ENCODE peak calls at places on chromosomes 11 and 22, in seven cellular contexts. N is tibial nerve, B is suprapubic skin, A is transverse colon, H is A549, O is stomach, C is ovary. L is an unnamed sample.

GRCh38 chr22:48960981-48961655 is 866.6 kb downstream of the BRD1 start:
- DNase-seq in N (no peak), B (no peak), A (peak), H (no peak), O (peak), C (no peak), L (peak)

GRCh38 chr22:44413211-44413610 is 84.8 kb downstream of the RTL6 start:
- DNase-seq in N (no peak), B (no peak), A (no peak), H (no peak), O (no peak), C (no peak), L (no peak)

GRCh38 chr11:116890193-116890592 is 52.8 kb upstream of the APOA1 start:
- DNase-seq in N (no peak), B (no peak), A (no peak), H (no peak), O (no peak), C (no peak), L (no peak)

GRCh38 chr11:116641561-116642045 is 131.2 kb downstream of the BUD13 start:
- DNase-seq in N (no peak), B (no peak), A (peak), H (peak), O (peak), C (no peak), L (peak)

GRCh38 chr11:37511425-37511933 is 913.4 kb upstream of the RAG2 start:
- DNase-seq in N (no peak), B (no peak), A (no peak), H (no peak), O (no peak), C (no peak), L (no peak)

GRCh38 chr11:11580831-11581492 is 40.8 kb downstream of the GALNT18 start:
- DNase-seq in N (no peak), B (no peak), A (no peak), H (no peak), O (no peak), C (no peak), L (no peak)

GRCh38 chr11:34492806-34493414 is 20.7 kb downstream of the ELF5 start:
- DNase-seq in N (peak), B (no peak), A (peak), H (peak), O (peak), C (peak), L (no peak)

GRCh38 chr11:67355794-67356550 is 2.6 kb upstream of the POLD4 start:
- DNase-seq in N (no peak), B (no peak), A (peak), H (peak), O (no peak), C (no peak), L (no peak)

GRCh38 chr11:134701564-134702165 is 289.6 kb upstream of the B3GAT1 start:
- DNase-seq in N (no peak), B (no peak), A (no peak), H (no peak), O (no peak), C (no peak), L (no peak)

GRCh38 chr11:690738-691633 is 4.0 kb downstream of the DEAF1 start:
- DNase-seq in N (no peak), B (no peak), A (peak), H (no peak), O (no peak), C (no peak), L (no peak)

GRCh38 chr11:129013737-129014475 is 71.2 kb upstream of the TP53AIP1 start:
- DNase-seq in N (no peak), B (no peak), A (peak), H (no peak), O (no peak), C (no peak), L (no peak)

GRCh38 chr11:130413383-130414106 is 14.9 kb downstream of the ADAMTS8 start:
- DNase-seq in N (no peak), B (no peak), A (no peak), H (peak), O (no peak), C (no peak), L (peak)

GRCh38 chr11:106137061-106137460 is 59.6 kb downstream of the AASDHPPT start:
- DNase-seq in N (no peak), B (no peak), A (no peak), H (no peak), O (no peak), C (no peak), L (no peak)

GRCh38 chr11:48012051-48012391 is 31.7 kb downstream of the PTPRJ start:
- DNase-seq in N (no peak), B (no peak), A (no peak), H (no peak), O (no peak), C (no peak), L (no peak)

GRCh38 chr11:124865902-124866851 is 945 bp downstream of the ROBO3 start:
- DNase-seq in N (no peak), B (peak), A (peak), H (no peak), O (peak), C (no peak), L (peak)

GRCh38 chr11:11306855-11307254 is 46.2 kb downstream of the CSNK2A3 start:
- DNase-seq in N (no peak), B (no peak), A (no peak), H (no peak), O (no peak), C (no peak), L (no peak)

GRCh38 chr11:11039249-11039965 is 181.6 kb upstream of the ZBED5 start:
- DNase-seq in N (no peak), B (no peak), A (no peak), H (no peak), O (no peak), C (no peak), L (no peak)

GRCh38 chr22:50118557-50119168 is 28.9 kb downstream of the MOV10L1 start:
- DNase-seq in N (no peak), B (peak), A (peak), H (peak), O (no peak), C (peak), L (no peak)

GRCh38 chr11:18792066-18792591 is 531 bp upstream of the PTPN5 start:
- DNase-seq in N (no peak), B (no peak), A (no peak), H (peak), O (no peak), C (no peak), L (peak)

GRCh38 chr11:88414385-88414861 is 76.9 kb upstream of the CTSC start:
- DNase-seq in N (peak), B (no peak), A (peak), H (no peak), O (no peak), C (no peak), L (peak)

GRCh38 chr11:12552677-12553076 is 121.5 kb upstream of the TEAD1 start:
- DNase-seq in N (peak), B (no peak), A (peak), H (no peak), O (no peak), C (peak), L (no peak)

GRCh38 chr11:82865841-82866240 is 34.4 kb downstream of the PRCP start:
- DNase-seq in N (no peak), B (no peak), A (no peak), H (no peak), O (no peak), C (no peak), L (no peak)

GRCh38 chr11:38990139-38990538 is 2392.1 kb upstream of the RAG2 start:
- DNase-seq in N (no peak), B (no peak), A (peak), H (no peak), O (no peak), C (no peak), L (no peak)

GRCh38 chr11:128297111-128297651 is 290.2 kb downstream of the ETS1 start:
- DNase-seq in N (no peak), B (no peak), A (no peak), H (no peak), O (peak), C (no peak), L (no peak)

GRCh38 chr22:38300197-38300945 is 16.9 kb downstream of the CSNK1E start:
- DNase-seq in N (no peak), B (no peak), A (no peak), H (no peak), O (no peak), C (no peak), L (no peak)

GRCh38 chr22:45577746-45578523 is 75.3 kb downstream of the FBLN1 start:
- DNase-seq in N (peak), B (peak), A (peak), H (peak), O (peak), C (peak), L (peak)

GRCh38 chr22:45580703-45581381 is 78.2 kb downstream of the FBLN1 start:
- DNase-seq in N (no peak), B (no peak), A (no peak), H (no peak), O (no peak), C (no peak), L (no peak)

GRCh38 chr22:45579806-45580702 is 77.4 kb downstream of the FBLN1 start:
- DNase-seq in N (no peak), B (no peak), A (no peak), H (no peak), O (no peak), C (no peak), L (no peak)

GRCh38 chr22:45578524-45579147 is 76.0 kb downstream of the FBLN1 start:
- DNase-seq in N (no peak), B (no peak), A (no peak), H (no peak), O (no peak), C (no peak), L (no peak)

DNA sequence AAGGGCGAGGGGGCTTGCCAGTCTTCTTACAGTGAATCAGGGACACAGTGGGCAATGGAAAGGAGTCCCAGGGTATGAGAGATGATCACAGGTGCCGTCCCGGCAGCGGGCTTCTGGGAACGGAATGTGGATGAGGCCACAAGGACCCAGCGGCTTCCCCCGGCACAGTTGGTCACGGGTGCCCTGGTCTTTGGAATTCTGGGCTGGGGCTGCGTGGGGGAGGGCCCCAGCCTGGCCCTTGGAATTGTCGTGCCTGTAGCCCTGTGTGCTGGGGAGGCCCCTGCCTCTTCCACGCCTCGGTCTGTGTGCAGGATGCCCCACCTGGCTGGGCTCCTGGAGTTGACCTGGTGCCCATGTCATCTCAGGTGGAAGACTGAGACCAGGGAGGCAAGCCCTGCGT is 76.6 kb downstream of the FBLN1 start:
- DNase-seq in N (no peak), B (no peak), A (no peak), H (no peak), O (no peak), C (no peak), L (no peak)
- TF ChIP-seq EP300 in N (no peak), B (no peak), A (no peak), H (no peak), O (no peak), C (no peak), L (no peak)

GRCh38 chr22:36325163-36326031 is 62.4 kb downstream of the MYH9 start:
- DNase-seq in N (peak), B (no peak), A (peak), H (no peak), O (peak), C (no peak), L (peak)

GRCh38 chr22:36323855-36324331 is 63.9 kb downstream of the MYH9 start:
- DNase-seq in N (no peak), B (no peak), A (no peak), H (no peak), O (no peak), C (no peak), L (no peak)

GRCh38 chr22:36323182-36323854 is 64.4 kb downstream of the MYH9 start:
- DNase-seq in N (peak), B (no peak), A (peak), H (no peak), O (peak), C (no peak), L (no peak)

GRCh38 chr22:36322602-36322915 is 65.2 kb downstream of the MYH9 start:
- DNase-seq in N (no peak), B (no peak), A (no peak), H (no peak), O (no peak), C (no peak), L (no peak)

DNA sequence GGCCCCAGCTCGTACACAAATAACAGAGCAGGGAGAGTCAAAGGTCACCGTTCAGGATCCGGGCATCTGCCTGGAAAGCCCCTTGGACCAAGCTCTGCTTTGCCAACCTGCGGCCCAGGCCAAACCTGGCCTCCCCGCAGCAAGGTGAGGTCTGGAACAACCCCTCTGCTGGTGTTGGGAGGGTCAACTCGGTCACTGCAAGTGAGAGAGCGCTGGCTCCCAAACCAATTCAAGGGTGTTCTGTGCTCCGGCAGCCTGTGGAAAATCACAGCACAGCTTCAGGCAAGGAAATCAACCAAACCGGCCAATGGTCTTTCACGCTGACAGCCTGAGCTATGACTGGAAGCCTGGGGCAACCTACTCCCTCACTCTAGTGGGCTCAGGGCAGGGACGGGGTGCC is 63.4 kb downstream of the MYH9 start:
- DNase-seq in N (no peak), B (no peak), A (no peak), H (no peak), O (no peak), C (no peak), L (no peak)
- H3K4me3 ChIP-seq in N (no peak), B (no peak), A (no peak), H (no peak), O (no peak), C (no peak), L (no peak)

GRCh38 chr11:36101466-36101865 is 157.6 kb downstream of the LDLRAD3 start:
- DNase-seq in N (no peak), B (no peak), A (no peak), H (no peak), O (no peak), C (no peak), L (no peak)
- TF ChIP-seq EP300 in N (no peak), B (no peak), A (no peak), H (no peak), O (no peak), C (no peak), L (no peak)

GRCh38 chr11:72780291-72781062 is 13.4 kb downstream of the STARD10 start:
- DNase-seq in N (no peak), B (no peak), A (peak), H (no peak), O (no peak), C (no peak), L (no peak)

GRCh38 chr11:72781313-72782080 is 12.3 kb downstream of the STARD10 start:
- DNase-seq in N (no peak), B (no peak), A (peak), H (no peak), O (peak), C (peak), L (peak)

GRCh38 chr11:72783144-72783910 is 10.5 kb downstream of the STARD10 start:
- DNase-seq in N (no peak), B (no peak), A (peak), H (no peak), O (no peak), C (no peak), L (no peak)

GRCh38 chr11:72781063-72781312 is 12.9 kb downstream of the STARD10 start:
- DNase-seq in N (no peak), B (no peak), A (peak), H (no peak), O (peak), C (no peak), L (peak)

GRCh38 chr11:72782081-72782920 is 11.5 kb downstream of the STARD10 start:
- DNase-seq in N (no peak), B (no peak), A (peak), H (no peak), O (peak), C (no peak), L (no peak)
- H3K4me3 ChIP-seq in N (peak), B (peak), A (peak), H (peak), O (peak), C (peak), L (no peak)

L was measured in upper lobe of left lung.